ENCODE peak calls at places on chromosomes 7 and 10, in nine cellular contexts. S is K562, E is SK-N-SH, Z is ovary, Q is PC-3, D is heart left ventricle, A is hepatocyte, R is tibial artery, I is thyroid gland. V is an unnamed sample.

GRCh38 chr7:96826089-96826488 is 116.4 kb upstream of the SEM1 start:
- DNase-seq in A (no peak), I (no peak), Q (peak; percentile 30), Z (no peak), D (no peak), R (no peak), E (no peak), S (no peak), V (no peak)

GRCh38 chr10:1178506-1178905 is 122.3 kb downstream of the WDR37 start:
- DNase-seq in Q (no peak), D (no peak), A (no peak), Z (no peak), R (peak; percentile 23), E (no peak), S (no peak), I (no peak), V (no peak)

GRCh38 chr10:131202964-131203363 is 108.6 kb downstream of the TCERG1L start:
- DNase-seq in A (no peak), Q (no peak), R (no peak), S (no peak), D (no peak), E (no peak), Z (peak; percentile 1), I (peak; percentile 67), V (peak; percentile 47)

GRCh38 chr10:4004144-4004543 is 219.1 kb upstream of the KLF6 start:
- DNase-seq in I (no peak), D (no peak), R (no peak), S (no peak), E (no peak), Z (no peak), Q (no peak), A (no peak), V (no peak)

GRCh38 chr10:12681250-12681649 is 320.3 kb downstream of the CCDC3 start:
- DNase-seq in I (no peak), Z (peak; percentile 32), D (no peak), A (no peak), Q (no peak), R (no peak), E (no peak), S (no peak), V (no peak)

GRCh38 chr10:92479541-92479940 is 94.4 kb downstream of the IDE start:
- DNase-seq in S (no peak), R (no peak), D (no peak), Q (no peak), E (no peak), A (no peak), I (no peak), Z (no peak), V (no peak)

GRCh38 chr10:7480742-7481381 is 70.0 kb upstream of the SFMBT2 start:
- DNase-seq in S (no peak), R (no peak), A (no peak), E (no peak), I (no peak), Z (no peak), D (no peak), Q (no peak), V (no peak)

GRCh38 chr7:8254667-8255066 is 7.3 kb downstream of the ICA1 start:
- DNase-seq in R (no peak), Z (no peak), D (no peak), S (no peak), E (no peak), A (no peak), Q (peak; percentile 13), I (no peak), V (no peak)

GRCh38 chr7:128168667-128169210 is 72.3 kb upstream of the LEP start:
- DNase-seq in Q (no peak), Z (peak; percentile 63), S (peak; percentile 79), R (peak; percentile 51), D (no peak), I (peak; percentile 24), A (peak; percentile 75), E (peak; percentile 49), V (peak; percentile 87)

GRCh38 chr7:71521506-71521905 is 389.6 kb downstream of the GALNT17 start:
- DNase-seq in I (no peak), Z (no peak), R (peak; percentile 75), E (no peak), Q (no peak), D (no peak), S (no peak), A (no peak), V (no peak)

GRCh38 chr7:91291302-91291701 is 27.1 kb downstream of the FZD1 start:
- DNase-seq in D (no peak), E (no peak), I (no peak), Q (no peak), S (no peak), A (no peak), Z (no peak), R (no peak), V (no peak)

GRCh38 chr7:137689761-137690160 is 157.0 kb downstream of the DGKI start:
- DNase-seq in A (no peak), Z (no peak), D (no peak), S (no peak), Q (no peak), I (no peak), E (no peak), R (no peak), V (no peak)

GRCh38 chr7:129906700-129907099 is 46.1 kb downstream of the UBE2H start:
- DNase-seq in S (no peak), R (no peak), I (no peak), Z (no peak), Q (peak; percentile 87), E (no peak), A (peak; percentile 62), D (no peak), V (no peak)

GRCh38 chr10:129652021-129652420 is 185.0 kb downstream of the MGMT start:
- DNase-seq in A (no peak), S (no peak), R (peak; percentile 46), D (no peak), I (no peak), Z (no peak), Q (no peak), E (no peak), V (no peak)

GRCh38 chr10:103833731-103834365 is 21.5 kb downstream of the SH3PXD2A start:
- DNase-seq in E (no peak), I (peak; percentile 33), D (peak; percentile 89), R (peak; percentile 86), S (no peak), Q (peak; percentile 41), A (peak; percentile 68), Z (peak; percentile 59), V (peak; percentile 82)

GRCh38 chr10:110501142-110501937 is 3.6 kb downstream of the DUSP5 start:
- DNase-seq in I (peak; percentile 74), R (peak; percentile 88), Q (peak; percentile 89), E (peak; percentile 45), A (peak; percentile 92), D (peak; percentile 93), Z (peak; percentile 81), S (peak; percentile 84), V (peak; percentile 95)

GRCh38 chr10:110503528-110504110 is 5.9 kb downstream of the DUSP5 start:
- DNase-seq in Z (no peak), I (no peak), R (no peak), Q (no peak), E (no peak), D (no peak), A (no peak), S (no peak), V (no peak)

GRCh38 chr10:110502851-110503301 is 5.2 kb downstream of the DUSP5 start:
- DNase-seq in S (no peak), I (peak; percentile 33), Q (peak; percentile 63), R (peak; percentile 40), E (no peak), Z (peak; percentile 33), A (peak; percentile 57), D (peak; percentile 83), V (no peak)

GRCh38 chr10:110500515-110500905 is 2.8 kb downstream of the DUSP5 start:
- DNase-seq in I (no peak), A (peak; percentile 46), S (no peak), E (no peak), D (peak; percentile 59), R (no peak), Q (peak; percentile 77), Z (no peak), V (peak; percentile 86)

DNA sequence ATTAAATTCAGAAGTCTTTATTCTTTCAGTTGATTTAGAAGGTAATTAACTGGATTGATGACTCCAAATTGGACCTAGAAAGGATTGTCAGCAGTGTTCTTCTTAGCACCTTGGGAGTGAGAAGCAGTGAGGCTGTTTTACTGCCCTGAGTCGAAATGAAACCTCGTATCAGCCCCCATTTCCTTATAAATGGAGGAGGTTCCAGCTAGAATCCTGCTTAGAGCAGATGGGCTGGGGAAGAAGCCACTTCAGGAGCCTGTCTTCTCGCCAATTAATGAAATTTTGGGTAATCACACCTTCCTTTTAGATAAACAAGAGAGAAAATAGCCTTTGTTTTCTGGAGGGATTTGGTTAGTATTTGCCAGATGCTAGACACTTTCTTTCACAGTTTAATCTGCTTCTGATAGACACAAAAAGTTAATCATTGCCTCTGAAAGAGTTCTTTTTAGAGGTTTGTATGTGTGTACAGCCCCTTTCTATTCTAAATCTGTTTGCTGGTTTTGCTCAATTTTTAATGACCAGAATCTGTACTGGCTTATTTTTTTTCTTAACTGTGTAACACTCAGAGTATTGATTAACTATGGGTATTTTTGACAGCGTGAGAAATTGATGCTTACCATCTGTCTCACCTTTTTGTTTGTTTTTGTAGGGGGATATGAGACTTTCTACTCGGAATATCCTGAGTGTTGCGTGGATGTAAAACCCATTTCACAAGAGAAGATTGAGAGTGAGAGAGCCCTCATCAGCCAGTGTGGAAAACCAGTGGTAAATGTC is 4.6 kb downstream of the DUSP5 start:
- DNase-seq in Z (no peak), S (no peak), I (no peak), R (no peak), E (no peak), A (no peak), Q (no peak), D (no peak), V (no peak)
- H3K4me3 ChIP-seq in Z (no peak overlapping the region), S (no peak overlapping the region), I (no peak overlapping the region), R (no peak overlapping the region), E (no peak overlapping the region), A (no peak overlapping the region), Q (peak overlapping the region; percentile 96), D (no peak overlapping the region), V (peak overlapping the region; percentile 18)

GRCh38 chr7:50449501-50449880 is 659 bp downstream of the FIGNL1 start:
- DNase-seq in E (no peak), S (no peak), A (no peak), Q (no peak), I (no peak), R (no peak), Z (no peak), D (no peak), V (no peak)
- H3K4me1 ChIP-seq in E (no peaks in the 10 kb centered on the region), S (peaks cover 12% of the 10 kb centered on the region), A (no peaks in the 10 kb centered on the region), Q (peaks cover 43% of the 10 kb centered on the region), I (peaks cover 3% of the 10 kb centered on the region), R (peaks cover 7% of the 10 kb centered on the region), Z (peaks cover 2% of the 10 kb centered on the region), D (peaks cover 2% of the 10 kb centered on the region), V (no peaks in the 10 kb centered on the region)

DNA sequence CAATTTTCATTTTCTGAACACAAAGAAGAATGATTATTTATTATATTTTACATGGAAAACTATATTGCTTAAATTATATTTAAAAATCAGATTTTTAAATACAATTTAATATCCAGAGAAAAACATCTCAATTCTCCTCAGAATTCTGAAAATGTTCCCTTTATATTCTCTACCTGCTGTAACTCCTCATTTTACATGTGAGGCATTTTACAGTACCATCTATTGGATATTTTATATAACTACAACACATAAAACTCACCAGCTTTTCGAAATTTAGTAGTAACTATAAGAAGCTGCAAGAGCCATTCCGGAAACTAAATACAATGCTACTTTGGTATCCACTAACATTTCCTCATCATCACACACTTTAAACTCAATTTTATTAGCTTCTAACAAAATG is 264.6 kb downstream of the DGKB start:
- DNase-seq in E (no peak), D (no peak), R (no peak), S (no peak), Q (peak; percentile 23), I (no peak), Z (no peak), A (no peak), V (no peak)
- TF ChIP-seq CTCF in E (peak; percentile 38), D (no peak), R (no peak), S (no peak), Q (no peak), I (no peak), Z (no peak), A (peak; percentile 18), V (no peak)

GRCh38 chr7:54778166-54778565 is 19.2 kb upstream of the SEC61G start:
- DNase-seq in R (no peak), I (no peak), S (no peak), A (no peak), E (no peak), Z (no peak), D (no peak), Q (no peak), V (no peak)
- H3K4me3 ChIP-seq in R (no peak overlapping the region), I (no peak overlapping the region), S (no peak overlapping the region), A (no peak overlapping the region), E (no peak overlapping the region), Z (no peak overlapping the region), D (no peak overlapping the region), Q (no peak overlapping the region), V (no peak overlapping the region)

V was measured in cardiac muscle cell.